ENCODE peak calls at places on chromosomes 7 and 10, in five cellular contexts. Z, X, D, O and T are unnamed samples.

GRCh38 chr7:158047386-158048059 is 540.1 kb downstream of the PTPRN2 start:
- DNase-seq in Z (no peak), X (no peak), O (no peak), D (no peak), T (no peak)

GRCh38 chr7:143372070-143372469 is 9.1 kb upstream of the ZYX start:
- DNase-seq in X (peak; percentile 77), Z (no peak), D (peak; percentile 73), O (no peak), T (no peak)

GRCh38 chr7:131145026-131145425 is 182.7 kb upstream of the MKLN1 start:
- DNase-seq in O (no peak), D (no peak), X (no peak), Z (no peak), T (no peak)

GRCh38 chr7:156993925-156994235 is 16.6 kb downstream of the MNX1 start:
- DNase-seq in X (no peak), O (no peak), D (no peak), Z (no peak), T (no peak)

GRCh38 chr7:66952343-66953043 is 31.5 kb downstream of the TMEM248 start:
- DNase-seq in D (no peak), Z (no peak), X (no peak), O (peak; percentile 48), T (no peak)

GRCh38 chr7:132276986-132277716 is 299.1 kb downstream of the PLXNA4 start:
- DNase-seq in Z (no peak), O (no peak), X (no peak), D (no peak), T (no peak)

GRCh38 chr10:16242859-16243613 is 193.8 kb upstream of the PTER start:
- DNase-seq in X (no peak), D (no peak), O (no peak), Z (no peak), T (no peak)

GRCh38 chr10:76149182-76149581 is 717.8 kb downstream of the LRMDA start:
- DNase-seq in D (no peak), Z (no peak), X (no peak), O (no peak), T (no peak)

GRCh38 chr10:88041243-88042161 is 178.1 kb downstream of the PTEN start:
- DNase-seq in D (no peak), O (peak; percentile 6), Z (no peak), X (no peak), T (no peak)

GRCh38 chr10:121113385-121113696 is 262.2 kb downstream of the WDR11 start:
- DNase-seq in O (peak; percentile 40), Z (no peak), X (no peak), D (no peak), T (no peak)

GRCh38 chr7:47458057-47458456 is 123.9 kb downstream of the TNS3 start:
- DNase-seq in O (no peak), D (peak; percentile 85), Z (peak; percentile 53), X (peak; percentile 96), T (no peak)

GRCh38 chr10:112802411-112803060 is 147.5 kb upstream of the TCF7L2 start:
- DNase-seq in X (no peak), Z (no peak), D (no peak), O (no peak), T (no peak)

GRCh38 chr7:50655490-50655889 is 90.3 kb upstream of the DDC start:
- DNase-seq in O (no peak), D (no peak), Z (no peak), X (no peak), T (no peak)

GRCh38 chr7:7568553-7568952 is 1.9 kb downstream of the MIOS start:
- DNase-seq in X (no peak), D (no peak), O (no peak), Z (no peak), T (no peak)

GRCh38 chr7:18555968-18556367 is 60.4 kb downstream of the HDAC9 start:
- DNase-seq in X (no peak), Z (no peak), O (no peak), D (no peak), T (no peak)

GRCh38 chr7:24963218-24963617 is 16.8 kb downstream of the OSBPL3 start:
- DNase-seq in D (peak; percentile 68), Z (no peak), O (no peak), X (peak; percentile 57), T (no peak)

GRCh38 chr10:8616166-8616565 is 561.7 kb downstream of the GATA3 start:
- DNase-seq in D (no peak), O (peak; percentile 50), Z (no peak), X (no peak), T (peak; percentile 46)

GRCh38 chr10:34124522-34125035 is 690.5 kb downstream of the PARD3 start:
- DNase-seq in X (no peak), Z (no peak), O (peak; percentile 62), D (no peak), T (no peak)

GRCh38 chr10:7527468-7527867 is 116.6 kb upstream of the SFMBT2 start:
- DNase-seq in Z (no peak), O (no peak), D (no peak), X (no peak), T (no peak)

GRCh38 chr7:82729172-82730030 is 285.8 kb upstream of the CACNA2D1 start:
- DNase-seq in Z (no peak), X (no peak), O (peak; percentile 61), D (no peak), T (peak; percentile 12)

GRCh38 chr10:69217119-69217754 is 2.9 kb upstream of the HKDC1 start:
- DNase-seq in O (peak; percentile 48), X (no peak), Z (no peak), D (no peak), T (no peak)

GRCh38 chr10:97858001-97858439 is 8.4 kb downstream of the GOLGA7B start:
- DNase-seq in O (peak; percentile 44), D (no peak), Z (no peak), X (no peak), T (no peak)

GRCh38 chr10:111087968-111088505 is 11.2 kb downstream of the ADRA2A start:
- DNase-seq in X (no peak), O (no peak), Z (no peak), D (no peak), T (no peak)

GRCh38 chr10:102154466-102155116 is 2.4 kb downstream of the NOLC1 start:
- DNase-seq in X (no peak), O (no peak), D (no peak), Z (no peak), T (no peak)

GRCh38 chr10:124984376-124984775 is 42.5 kb downstream of the ZRANB1 start:
- DNase-seq in D (no peak), Z (no peak), O (no peak), X (no peak), T (no peak)

GRCh38 chr7:100578246-100579183 is 4.8 kb upstream of the SAP25 start:
- DNase-seq in D (peak; percentile 12), O (no peak), Z (no peak), X (no peak), T (no peak)

GRCh38 chr7:118218413-118219156 is 5.9 kb upstream of the ANKRD7 start:
- DNase-seq in D (no peak), O (no peak), Z (no peak), X (no peak), T (no peak)
- H3K27ac ChIP-seq in D (no peak overlapping the region), O (no peak overlapping the region), Z (no peak overlapping the region), X (no peak overlapping the region), T (no peak overlapping the region)

GRCh38 chr10:123569436-123570010 is 96.6 kb upstream of the GPR26 start:
- DNase-seq in O (no peak), X (no peak), D (no peak), Z (no peak), T (no peak)

GRCh38 chr10:123570898-123571515 is 95.1 kb upstream of the GPR26 start:
- DNase-seq in O (no peak), D (no peak), Z (no peak), X (no peak), T (no peak)

GRCh38 chr10:123567984-123568745 is 98.0 kb upstream of the GPR26 start:
- DNase-seq in Z (no peak), O (no peak), X (no peak), D (no peak), T (no peak)

GRCh38 chr10:123570051-123570897 is 95.9 kb upstream of the GPR26 start:
- DNase-seq in D (no peak), O (no peak), Z (no peak), X (no peak), T (no peak)

DNA sequence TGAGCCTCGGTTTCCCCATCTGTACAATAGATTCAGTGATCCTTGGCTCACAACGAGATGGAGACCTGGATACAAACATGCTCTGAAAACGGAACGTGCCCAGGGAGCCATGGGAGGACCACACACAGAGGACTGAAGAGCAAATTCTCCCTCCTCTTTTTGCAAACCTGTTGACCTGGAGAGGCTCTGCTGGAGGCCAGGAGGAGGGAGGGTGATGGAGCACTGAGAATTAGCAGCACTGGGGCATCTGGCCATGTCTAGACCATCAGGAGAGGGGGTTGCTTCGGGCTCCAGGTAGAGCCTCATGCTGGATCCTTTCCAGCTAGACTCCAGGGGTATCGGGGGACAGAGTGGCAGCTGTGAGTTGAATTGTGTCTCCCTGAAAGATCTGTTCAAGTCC is 97.4 kb upstream of the GPR26 start:
- DNase-seq in X (no peak), O (no peak), Z (no peak), D (no peak), T (no peak)
- H3K27me3 ChIP-seq in X (no peaks in the 10 kb centered on the region), O (peaks cover 17% of the 10 kb centered on the region), Z (no peaks in the 10 kb centered on the region), D (peaks cover 31% of the 10 kb centered on the region), T (no peaks in the 10 kb centered on the region)

GRCh38 chr10:95454356-95454755 is 106.8 kb downstream of the SORBS1 start:
- DNase-seq in D (no peak), X (no peak), Z (no peak), O (no peak), T (no peak)

GRCh38 chr10:95450188-95450587 is 111.0 kb downstream of the SORBS1 start:
- DNase-seq in D (no peak), Z (no peak), X (no peak), O (no peak), T (no peak)

GRCh38 chr10:95447733-95448132 is 113.4 kb downstream of the SORBS1 start:
- DNase-seq in D (no peak), Z (no peak), O (peak; percentile 24), X (no peak), T (no peak)

GRCh38 chr10:95451568-95452524 is 109.3 kb downstream of the SORBS1 start:
- DNase-seq in X (no peak), D (no peak), Z (no peak), O (no peak), T (no peak)

GRCh38 chr10:95451150-95451549 is 110.0 kb downstream of the SORBS1 start:
- DNase-seq in O (no peak), X (no peak), D (no peak), Z (no peak), T (no peak)
- H3K4me1 ChIP-seq in O (peaks cover 27% of the 10 kb centered on the region), X (peaks cover 51% of the 10 kb centered on the region), D (peaks cover 32% of the 10 kb centered on the region), Z (peaks cover 12% of the 10 kb centered on the region), T (no peaks in the 10 kb centered on the region)

DNA sequence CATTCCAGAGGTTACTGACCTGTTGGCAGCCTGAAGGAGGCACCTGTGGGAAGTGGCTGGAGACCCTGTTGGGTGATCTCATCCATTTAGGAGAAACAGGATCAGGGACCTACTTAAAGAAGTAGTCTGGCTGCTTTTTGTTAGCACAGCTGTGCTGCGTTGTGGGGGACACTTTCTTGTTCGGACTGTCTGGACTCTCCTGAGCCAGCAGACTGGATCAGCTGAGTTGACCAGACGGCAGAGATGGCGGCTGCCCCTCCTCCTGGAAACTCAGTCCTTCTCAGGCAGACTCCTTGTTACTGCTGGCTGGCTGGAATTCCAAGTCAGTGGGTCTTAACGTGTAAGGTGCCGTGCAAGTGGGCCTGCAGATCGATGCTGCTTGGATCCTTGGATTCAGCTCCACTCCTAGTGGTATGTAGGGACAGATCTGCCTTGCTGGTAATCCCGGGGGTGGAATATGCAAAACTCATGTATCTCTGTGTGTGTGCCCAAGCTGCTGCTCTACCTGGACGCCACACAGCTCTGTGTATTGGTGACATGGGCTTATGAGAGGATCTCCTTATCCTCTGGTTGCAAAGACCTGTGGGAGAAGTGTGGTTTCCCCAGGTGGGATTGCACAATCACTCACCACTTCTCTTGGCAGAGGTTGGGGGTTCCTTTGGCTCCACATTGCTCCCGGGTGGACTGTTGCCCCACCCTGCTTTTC is 87.3 kb downstream of the CCSER2 start:
- DNase-seq in O (no peak), X (no peak), D (no peak), Z (peak; percentile 77), T (peak; percentile 44)
- H3K27ac ChIP-seq in O (no peak overlapping the region), X (no peak overlapping the region), D (no peak overlapping the region), Z (peak overlapping the region; percentile 82), T (no peak overlapping the region)